ENCODE peak calls at places on chromosomes 11 and 22, in six cellular contexts. One of them, this sample, is unnamed.

GRCh38 chr11:47573321-47573720 is 5.4 kb downstream of the KBTBD4 start:
- DNase-seq in pulmonary artery endothelial cell: no peak
- DNase-seq in IMR-90: no peak
- DNase-seq in DMS79: no peak
- DNase-seq in NCI-H2227 treated with DMSO at 0.1 percent for 48 hours: no peak
- DNase-seq in pancreas: no peak
- DNase-seq in this sample: no peak

GRCh38 chr11:129750343-129751292 is 65.0 kb upstream of the TMEM45B start:
- DNase-seq in pulmonary artery endothelial cell: peak
- DNase-seq in IMR-90: peak
- DNase-seq in DMS79: peak
- DNase-seq in NCI-H2227 treated with DMSO at 0.1 percent for 48 hours: peak
- DNase-seq in pancreas: peak
- DNase-seq in this sample: peak

GRCh38 chr11:11860103-11860979 is 18.6 kb downstream of the USP47 start:
- DNase-seq in pulmonary artery endothelial cell: no peak
- DNase-seq in IMR-90: peak
- DNase-seq in DMS79: no peak
- DNase-seq in NCI-H2227 treated with DMSO at 0.1 percent for 48 hours: no peak
- DNase-seq in pancreas: no peak
- DNase-seq in this sample: peak

GRCh38 chr11:65382036-65382803 is at the start of gene SLC25A45:
- DNase-seq in pulmonary artery endothelial cell: peak
- DNase-seq in IMR-90: peak
- DNase-seq in DMS79: peak
- DNase-seq in NCI-H2227 treated with DMSO at 0.1 percent for 48 hours: peak
- DNase-seq in pancreas: peak
- DNase-seq in this sample: peak

GRCh38 chr11:27184458-27185312 is 144.1 kb downstream of the BBOX1 start:
- DNase-seq in pulmonary artery endothelial cell: no peak
- DNase-seq in IMR-90: no peak
- DNase-seq in DMS79: no peak
- DNase-seq in NCI-H2227 treated with DMSO at 0.1 percent for 48 hours: no peak
- DNase-seq in pancreas: no peak
- DNase-seq in this sample: peak

GRCh38 chr11:88522624-88523361 is 185.3 kb upstream of the CTSC start:
- DNase-seq in pulmonary artery endothelial cell: no peak
- DNase-seq in IMR-90: no peak
- DNase-seq in DMS79: no peak
- DNase-seq in NCI-H2227 treated with DMSO at 0.1 percent for 48 hours: no peak
- DNase-seq in pancreas: no peak
- DNase-seq in this sample: no peak

GRCh38 chr11:55367674-55368073 is at the start of gene OR4A15:
- DNase-seq in pulmonary artery endothelial cell: no peak
- DNase-seq in IMR-90: no peak
- DNase-seq in DMS79: no peak
- DNase-seq in NCI-H2227 treated with DMSO at 0.1 percent for 48 hours: no peak
- DNase-seq in pancreas: no peak
- DNase-seq in this sample: no peak

GRCh38 chr11:118002541-118003019 is 16.4 kb downstream of the IL10RA start:
- DNase-seq in pulmonary artery endothelial cell: no peak
- DNase-seq in IMR-90: no peak
- DNase-seq in DMS79: no peak
- DNase-seq in NCI-H2227 treated with DMSO at 0.1 percent for 48 hours: no peak
- DNase-seq in pancreas: peak
- DNase-seq in this sample: no peak

GRCh38 chr22:45672564-45673481 is 1.2 kb downstream of the ATXN10 start:
- DNase-seq in pulmonary artery endothelial cell: no peak
- DNase-seq in IMR-90: no peak
- DNase-seq in DMS79: no peak
- DNase-seq in NCI-H2227 treated with DMSO at 0.1 percent for 48 hours: no peak
- DNase-seq in pancreas: no peak
- DNase-seq in this sample: peak

GRCh38 chr11:84854498-84854880 is 772.7 kb downstream of the DLG2 start:
- DNase-seq in pulmonary artery endothelial cell: no peak
- DNase-seq in IMR-90: no peak
- DNase-seq in DMS79: no peak
- DNase-seq in NCI-H2227 treated with DMSO at 0.1 percent for 48 hours: no peak
- DNase-seq in pancreas: no peak
- DNase-seq in this sample: no peak

GRCh38 chr11:1307998-1308744 is 1.3 kb downstream of the TOLLIP start:
- DNase-seq in pulmonary artery endothelial cell: no peak
- DNase-seq in IMR-90: peak
- DNase-seq in DMS79: no peak
- DNase-seq in NCI-H2227 treated with DMSO at 0.1 percent for 48 hours: no peak
- DNase-seq in pancreas: peak
- DNase-seq in this sample: no peak

GRCh38 chr22:17579535-17579981 is 16.3 kb downstream of the SLC25A18 start:
- DNase-seq in pulmonary artery endothelial cell: no peak
- DNase-seq in IMR-90: no peak
- DNase-seq in DMS79: no peak
- DNase-seq in NCI-H2227 treated with DMSO at 0.1 percent for 48 hours: no peak
- DNase-seq in pancreas: no peak
- DNase-seq in this sample: no peak

GRCh38 chr11:42299780-42300179 is 840.3 kb upstream of the LRRC4C start:
- DNase-seq in pulmonary artery endothelial cell: no peak
- DNase-seq in IMR-90: no peak
- DNase-seq in DMS79: no peak
- DNase-seq in NCI-H2227 treated with DMSO at 0.1 percent for 48 hours: no peak
- DNase-seq in pancreas: no peak
- DNase-seq in this sample: no peak

GRCh38 chr11:57566035-57566504 is 1.4 kb downstream of the UBE2L6 start:
- DNase-seq in pulmonary artery endothelial cell: no peak
- DNase-seq in IMR-90: peak
- DNase-seq in DMS79: peak
- DNase-seq in NCI-H2227 treated with DMSO at 0.1 percent for 48 hours: peak
- DNase-seq in pancreas: no peak
- DNase-seq in this sample: peak

GRCh38 chr11:122157540-122158173 is 41.6 kb upstream of the BLID start:
- DNase-seq in pulmonary artery endothelial cell: no peak
- DNase-seq in IMR-90: no peak
- DNase-seq in DMS79: no peak
- DNase-seq in NCI-H2227 treated with DMSO at 0.1 percent for 48 hours: peak
- DNase-seq in pancreas: no peak
- DNase-seq in this sample: no peak

GRCh38 chr22:36129985-36130384 is 30.6 kb downstream of the APOL3 start:
- DNase-seq in pulmonary artery endothelial cell: no peak
- DNase-seq in IMR-90: no peak
- DNase-seq in DMS79: no peak
- DNase-seq in NCI-H2227 treated with DMSO at 0.1 percent for 48 hours: no peak
- DNase-seq in pancreas: no peak
- DNase-seq in this sample: no peak

This sample was measured in HCEC 1CT.